ENCODE peak calls at places on chromosomes 3 and 15, in four cellular contexts. One of them, this sample, is unnamed.

GRCh38 chr15:30984118-30984517 is 7.3 kb downstream of the MTMR10 start:
- DNase-seq in brain microvascular endothelial cell: no peak
- DNase-seq in WTC11: no peak
- DNase-seq in left ventricle myocardium inferior: no peak
- DNase-seq in this sample: no peak

GRCh38 chr3:56443372-56443771 is 24.9 kb downstream of the ERC2 start:
- DNase-seq in brain microvascular endothelial cell: no peak
- DNase-seq in WTC11: no peak
- DNase-seq in left ventricle myocardium inferior: no peak
- DNase-seq in this sample: no peak

GRCh38 chr15:89113263-89113662 is 25.0 kb downstream of the ABHD2 start:
- DNase-seq in left ventricle myocardium inferior: no peak
- DNase-seq in WTC11: no peak
- DNase-seq in brain microvascular endothelial cell: no peak
- DNase-seq in this sample: no peak

GRCh38 chr15:85062560-85062959 is 80.9 kb downstream of the PDE8A start:
- DNase-seq in left ventricle myocardium inferior: no peak
- DNase-seq in WTC11: no peak
- DNase-seq in brain microvascular endothelial cell: no peak
- DNase-seq in this sample: no peak

GRCh38 chr15:82919231-82919886 is 33.2 kb downstream of the HOMER2 start:
- DNase-seq in WTC11: no peak
- DNase-seq in brain microvascular endothelial cell: no peak
- DNase-seq in left ventricle myocardium inferior: peak; percentile 41
- DNase-seq in this sample: no peak

GRCh38 chr3:152257246-152258074 is 11.3 kb upstream of the MBNL1 start:
- DNase-seq in WTC11: no peak
- DNase-seq in brain microvascular endothelial cell: peak; percentile 18
- DNase-seq in left ventricle myocardium inferior: no peak
- DNase-seq in this sample: no peak

GRCh38 chr3:43013743-43014155 is 34.6 kb downstream of the GASK1A start:
- DNase-seq in left ventricle myocardium inferior: no peak
- DNase-seq in brain microvascular endothelial cell: no peak
- DNase-seq in WTC11: no peak
- DNase-seq in this sample: no peak

GRCh38 chr3:161221881-161222600 is 930 bp downstream of the NMD3 start:
- DNase-seq in brain microvascular endothelial cell: no peak
- DNase-seq in WTC11: no peak
- DNase-seq in left ventricle myocardium inferior: no peak
- DNase-seq in this sample: no peak

GRCh38 chr3:192772495-192772894 is 45.2 kb upstream of the FGF12 start:
- DNase-seq in WTC11: peak; percentile 61
- DNase-seq in brain microvascular endothelial cell: peak; percentile 54
- DNase-seq in left ventricle myocardium inferior: peak; percentile 48
- DNase-seq in this sample: peak; percentile 60
- TF ChIP-seq CTCF in WTC11: peak; percentile 44
- TF ChIP-seq CTCF in brain microvascular endothelial cell: peak; percentile 74
- TF ChIP-seq CTCF in left ventricle myocardium inferior: peak; percentile 69
- TF ChIP-seq CTCF in this sample: peak; percentile 27

GRCh38 chr3:149479621-149480325 is 5.3 kb downstream of the TM4SF4 start:
- DNase-seq in left ventricle myocardium inferior: no peak
- DNase-seq in WTC11: no peak
- DNase-seq in brain microvascular endothelial cell: peak; percentile 67
- DNase-seq in this sample: no peak

GRCh38 chr3:149475451-149476060 is 1.1 kb downstream of the TM4SF4 start:
- DNase-seq in WTC11: no peak
- DNase-seq in left ventricle myocardium inferior: no peak
- DNase-seq in brain microvascular endothelial cell: no peak
- DNase-seq in this sample: no peak

GRCh38 chr3:149476135-149476684 is 1.7 kb downstream of the TM4SF4 start:
- DNase-seq in WTC11: no peak
- DNase-seq in left ventricle myocardium inferior: no peak
- DNase-seq in brain microvascular endothelial cell: no peak
- DNase-seq in this sample: no peak

GRCh38 chr3:149481491-149481890 is 7.0 kb downstream of the TM4SF4 start:
- DNase-seq in WTC11: no peak
- DNase-seq in brain microvascular endothelial cell: no peak
- DNase-seq in left ventricle myocardium inferior: no peak
- DNase-seq in this sample: no peak

DNA sequence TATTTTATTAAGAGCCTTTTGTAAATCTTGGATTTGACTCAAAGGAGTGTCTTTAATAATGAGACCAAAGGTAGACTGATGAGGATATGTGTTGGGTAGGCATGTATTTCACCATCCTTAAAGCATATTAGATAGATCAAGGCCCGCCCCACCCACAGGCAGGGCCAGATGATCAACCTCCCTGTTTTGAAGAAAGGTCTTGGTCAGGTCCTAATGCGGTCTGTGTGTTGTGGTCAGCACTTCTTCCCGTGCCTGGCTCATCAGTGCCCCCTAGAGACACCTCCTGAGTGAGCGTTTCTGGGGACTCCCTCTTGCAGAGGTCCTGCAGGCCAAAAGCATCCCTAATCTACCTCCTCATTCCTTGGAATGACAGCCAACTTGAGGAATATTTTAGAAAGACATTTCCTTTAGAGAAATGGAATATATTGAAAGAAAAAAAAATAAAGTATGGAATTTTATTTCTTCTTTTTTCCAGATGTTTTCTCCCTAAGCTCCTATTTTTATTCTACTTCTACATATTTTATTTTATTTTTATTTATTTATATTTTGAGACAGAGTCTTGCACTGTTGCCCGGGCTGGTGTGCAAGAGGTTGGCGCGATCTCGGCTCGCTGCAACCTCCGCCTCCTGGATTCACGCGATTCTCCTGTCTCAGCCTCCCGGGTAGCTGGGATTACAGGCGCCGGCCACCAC is 6.0 kb downstream of the TM4SF4 start:
- DNase-seq in left ventricle myocardium inferior: peak; percentile 78
- DNase-seq in brain microvascular endothelial cell: peak; percentile 92
- DNase-seq in WTC11: peak; percentile 91
- DNase-seq in this sample: peak; percentile 81
- TF ChIP-seq CTCF in left ventricle myocardium inferior: peak; percentile 91
- TF ChIP-seq CTCF in brain microvascular endothelial cell: peak; percentile 97
- TF ChIP-seq CTCF in WTC11: peak; percentile 66
- TF ChIP-seq CTCF in this sample: peak; percentile 66

DNA sequence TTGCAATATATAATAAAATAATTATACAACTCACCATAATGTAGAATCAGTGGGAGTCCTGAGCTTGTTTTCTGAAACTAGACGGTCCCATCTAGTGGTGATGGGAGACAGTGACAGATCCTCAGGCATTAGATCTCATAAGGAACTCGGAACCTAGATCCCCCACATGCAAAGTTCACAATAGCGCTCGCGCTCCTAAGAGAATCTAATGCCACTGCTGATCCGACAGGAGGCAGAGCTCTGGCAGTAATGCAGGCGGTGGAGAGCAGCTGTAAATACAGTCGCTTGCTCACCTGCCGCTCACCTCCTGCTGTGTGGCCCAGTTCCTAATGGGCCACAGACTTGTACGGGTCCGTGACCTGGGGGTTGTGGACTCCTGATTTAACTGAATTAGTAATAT is 87.8 kb downstream of the P3H2 start:
- DNase-seq in WTC11: peak; percentile 67
- DNase-seq in brain microvascular endothelial cell: no peak
- DNase-seq in left ventricle myocardium inferior: no peak
- DNase-seq in this sample: no peak
- TF ChIP-seq CTCF in WTC11: no peak
- TF ChIP-seq CTCF in brain microvascular endothelial cell: peak; percentile 21
- TF ChIP-seq CTCF in left ventricle myocardium inferior: no peak
- TF ChIP-seq CTCF in this sample: no peak

GRCh38 chr3:119222400-119222799 is 18.3 kb downstream of the B4GALT4 start:
- DNase-seq in left ventricle myocardium inferior: no peak
- DNase-seq in brain microvascular endothelial cell: no peak
- DNase-seq in WTC11: no peak
- DNase-seq in this sample: no peak

GRCh38 chr3:119220970-119221667 is 19.6 kb downstream of the B4GALT4 start:
- DNase-seq in brain microvascular endothelial cell: no peak
- DNase-seq in left ventricle myocardium inferior: no peak
- DNase-seq in WTC11: no peak
- DNase-seq in this sample: no peak

GRCh38 chr3:119220198-119220597 is 20.5 kb downstream of the B4GALT4 start:
- DNase-seq in brain microvascular endothelial cell: no peak
- DNase-seq in WTC11: no peak
- DNase-seq in left ventricle myocardium inferior: no peak
- DNase-seq in this sample: no peak

GRCh38 chr3:119221779-119222320 is 18.8 kb downstream of the B4GALT4 start:
- DNase-seq in WTC11: no peak
- DNase-seq in brain microvascular endothelial cell: no peak
- DNase-seq in left ventricle myocardium inferior: no peak
- DNase-seq in this sample: no peak

DNA sequence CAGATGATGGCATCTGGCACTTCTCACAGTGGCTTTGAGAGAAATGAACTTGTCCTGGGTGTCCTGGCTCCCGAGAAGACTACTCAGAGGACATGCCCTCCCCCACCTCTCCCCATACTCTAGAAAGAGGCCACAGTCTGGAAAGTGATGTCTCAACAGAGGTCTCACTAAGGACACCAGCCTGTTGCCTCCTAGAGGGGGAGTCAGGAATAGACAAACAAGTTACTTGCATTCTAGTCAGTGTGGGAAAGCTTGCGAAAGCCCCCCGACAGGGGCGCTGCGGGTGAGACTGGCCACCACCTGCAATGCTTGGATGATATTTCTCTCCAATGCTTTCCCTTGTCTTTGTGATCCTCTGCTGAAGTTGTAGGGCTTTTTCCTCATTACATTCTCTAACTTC is 17.2 kb downstream of the B4GALT4 start:
- DNase-seq in brain microvascular endothelial cell: no peak
- DNase-seq in left ventricle myocardium inferior: no peak
- DNase-seq in WTC11: no peak
- DNase-seq in this sample: no peak
- TF ChIP-seq CTCF in brain microvascular endothelial cell: peak; percentile 29
- TF ChIP-seq CTCF in left ventricle myocardium inferior: no peak
- TF ChIP-seq CTCF in WTC11: no peak
- TF ChIP-seq CTCF in this sample: no peak

DNA sequence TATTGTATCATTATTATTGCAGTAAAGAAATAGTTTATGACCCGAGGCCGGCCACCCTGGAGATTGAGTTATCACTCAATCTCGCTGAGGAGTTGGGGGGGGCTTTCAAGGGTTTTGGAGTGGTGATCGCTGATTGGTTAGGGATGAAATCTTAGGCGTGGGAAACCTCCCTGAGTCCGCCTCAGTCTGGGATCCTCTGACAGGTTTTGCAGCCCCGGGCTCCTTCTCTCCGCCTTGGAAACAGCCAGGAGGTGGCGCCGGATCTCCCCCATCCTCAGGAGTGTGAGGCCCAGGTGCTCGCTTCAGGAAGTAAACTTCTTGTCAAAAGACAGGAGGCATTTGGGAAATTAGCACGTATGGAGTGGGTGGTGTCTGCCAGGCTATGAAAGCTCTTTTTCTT is 41.1 kb upstream of the SEC61A1 start:
- DNase-seq in left ventricle myocardium inferior: no peak
- DNase-seq in WTC11: peak; percentile 90
- DNase-seq in brain microvascular endothelial cell: peak; percentile 22
- DNase-seq in this sample: peak; percentile 68
- TF ChIP-seq CTCF in left ventricle myocardium inferior: peak; percentile 33
- TF ChIP-seq CTCF in WTC11: no peak
- TF ChIP-seq CTCF in brain microvascular endothelial cell: peak; percentile 77
- TF ChIP-seq CTCF in this sample: no peak

GRCh38 chr15:65086680-65087111 is 10.2 kb downstream of the KBTBD13 start:
- DNase-seq in brain microvascular endothelial cell: peak; percentile 7
- DNase-seq in left ventricle myocardium inferior: no peak
- DNase-seq in WTC11: no peak
- DNase-seq in this sample: peak; percentile 51
- TF ChIP-seq CTCF in brain microvascular endothelial cell: peak; percentile 58
- TF ChIP-seq CTCF in left ventricle myocardium inferior: no peak
- TF ChIP-seq CTCF in WTC11: peak; percentile 5
- TF ChIP-seq CTCF in this sample: peak; percentile 41

DNA sequence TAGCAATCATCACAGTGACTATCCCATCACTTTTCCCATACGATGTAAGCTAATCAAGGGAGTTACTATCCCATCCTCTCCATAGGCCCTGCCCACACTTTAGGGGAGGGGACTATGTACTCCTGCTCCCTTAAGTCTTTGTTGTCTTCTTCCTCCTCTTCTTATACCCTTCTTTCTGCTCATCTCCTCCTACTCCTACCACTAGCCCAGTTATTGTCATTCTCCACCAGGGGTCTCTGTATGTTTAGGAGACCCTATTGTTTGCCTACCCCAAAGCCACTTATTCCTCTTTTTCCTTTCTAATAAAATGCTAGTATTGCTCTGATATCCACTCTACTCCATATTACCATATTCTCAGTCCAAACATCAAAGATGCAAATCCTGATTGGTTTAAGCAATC is 27.8 kb downstream of the STAC start:
- DNase-seq in brain microvascular endothelial cell: no peak
- DNase-seq in left ventricle myocardium inferior: no peak
- DNase-seq in WTC11: no peak
- DNase-seq in this sample: no peak
- TF ChIP-seq CTCF in brain microvascular endothelial cell: peak; percentile 30
- TF ChIP-seq CTCF in left ventricle myocardium inferior: no peak
- TF ChIP-seq CTCF in WTC11: peak; percentile 14
- TF ChIP-seq CTCF in this sample: no peak

DNA sequence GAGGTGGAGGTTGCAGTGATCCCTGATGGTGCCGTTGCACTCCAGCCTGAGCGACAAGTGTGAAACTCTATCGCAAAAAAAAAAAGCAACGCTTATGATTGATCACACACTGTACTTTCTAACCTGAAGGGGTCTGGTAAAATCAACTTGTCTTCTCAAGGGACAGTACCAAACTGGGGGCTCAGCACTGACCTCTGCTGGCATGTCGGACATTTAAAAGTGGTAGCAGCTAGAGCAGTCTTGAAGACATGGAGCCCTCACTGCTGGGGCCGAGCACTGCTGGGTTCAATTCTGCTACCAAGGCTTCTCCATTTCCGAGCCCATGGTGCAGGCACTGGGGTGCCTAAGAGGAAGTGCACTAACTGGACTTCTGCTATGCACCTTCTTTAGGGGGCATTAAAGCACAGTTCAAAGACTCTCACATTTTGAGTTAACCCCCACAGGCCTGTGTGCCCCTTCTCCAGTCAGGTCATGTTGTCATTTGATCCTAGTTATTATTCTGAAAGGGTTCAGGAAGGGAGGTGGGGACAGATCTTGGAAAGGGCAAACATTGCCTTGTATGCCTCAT is 26.4 kb upstream of the LAMP3 start:
- DNase-seq in brain microvascular endothelial cell: peak; percentile 25
- DNase-seq in left ventricle myocardium inferior: peak; percentile 28
- DNase-seq in WTC11: peak; percentile 77
- DNase-seq in this sample: peak; percentile 54
- TF ChIP-seq CTCF in brain microvascular endothelial cell: peak; percentile 66
- TF ChIP-seq CTCF in left ventricle myocardium inferior: peak; percentile 52
- TF ChIP-seq CTCF in WTC11: no peak
- TF ChIP-seq CTCF in this sample: peak; percentile 39

GRCh38 chr15:100923902-100924301 is 4.7 kb downstream of the LRRK1 start:
- DNase-seq in brain microvascular endothelial cell: no peak
- DNase-seq in WTC11: no peak
- DNase-seq in left ventricle myocardium inferior: no peak
- DNase-seq in this sample: no peak

GRCh38 chr15:100924436-100924835 is 5.3 kb downstream of the LRRK1 start:
- DNase-seq in left ventricle myocardium inferior: no peak
- DNase-seq in brain microvascular endothelial cell: no peak
- DNase-seq in WTC11: no peak
- DNase-seq in this sample: no peak

GRCh38 chr15:100925480-100925879 is 6.3 kb downstream of the LRRK1 start:
- DNase-seq in left ventricle myocardium inferior: no peak
- DNase-seq in WTC11: no peak
- DNase-seq in brain microvascular endothelial cell: no peak
- DNase-seq in this sample: no peak

GRCh38 chr15:100926971-100927756 is 8.0 kb downstream of the LRRK1 start:
- DNase-seq in left ventricle myocardium inferior: no peak
- DNase-seq in WTC11: no peak
- DNase-seq in brain microvascular endothelial cell: no peak
- DNase-seq in this sample: no peak

GRCh38 chr15:100926258-100926657 is 7.1 kb downstream of the LRRK1 start:
- DNase-seq in left ventricle myocardium inferior: no peak
- DNase-seq in WTC11: peak; percentile 75
- DNase-seq in brain microvascular endothelial cell: no peak
- DNase-seq in this sample: no peak
- TF ChIP-seq CTCF in left ventricle myocardium inferior: no peak
- TF ChIP-seq CTCF in WTC11: peak; percentile 36
- TF ChIP-seq CTCF in brain microvascular endothelial cell: peak; percentile 25
- TF ChIP-seq CTCF in this sample: no peak

This sample was measured in glutamatergic neuron.